ENCODE peak calls at places on chromosomes 4 and X, in seven cellular contexts. Y, G, W, M, E, J and C are unnamed samples.
A peak's percentile ranks its signal among the peaks of the same experiment; 100 is the strongest.

GRCh38 chrX:55709735-55710134 is 7.8 kb upstream of the RRAGB start:
- DNase-seq in E (no peak), J (no peak), G (no peak), W (no peak), Y (no peak), M (no peak), C (no peak)

GRCh38 chr4:128571747-128572146 is 237.8 kb upstream of the JADE1 start:
- DNase-seq in Y (no peak), W (no peak), M (no peak), G (no peak), J (no peak), E (peak; percentile 17), C (no peak)

GRCh38 chrX:147911192-147912022 is at the start of gene FMR1:
- DNase-seq in W (peak; percentile 95), Y (peak; percentile 98), G (peak; percentile 74), E (peak; percentile 95), M (peak; percentile 95), J (peak; percentile 97), C (no peak)

GRCh38 chr4:180106122-180106521 is 2137.1 kb upstream of the TENM3 start:
- DNase-seq in G (no peak), Y (no peak), M (no peak), W (no peak), J (no peak), E (no peak), C (no peak)

GRCh38 chrX:123803331-123803983 is 56.4 kb upstream of the XIAP start:
- DNase-seq in Y (peak; percentile 72), W (no peak), J (no peak), G (peak; percentile 43), E (no peak), M (peak; percentile 46), C (no peak)

GRCh38 chr4:1797298-1797860 is 4.3 kb downstream of the FGFR3 start:
- DNase-seq in W (no peak), M (no peak), E (no peak), J (peak; percentile 75), Y (no peak), G (no peak), C (no peak)

GRCh38 chr4:2353222-2354107 is 65.0 kb downstream of the ZFYVE28 start:
- DNase-seq in W (peak; percentile 46), M (peak; percentile 66), G (no peak), E (peak; percentile 6), J (peak; percentile 74), Y (no peak), C (no peak)

GRCh38 chr4:5711479-5712184 is 631 bp downstream of the EVC start:
- DNase-seq in Y (no peak), J (no peak), E (no peak), G (no peak), M (no peak), W (no peak), C (no peak)

GRCh38 chr4:69093681-69094080 is 2.6 kb upstream of the UGT2B7 start:
- DNase-seq in E (no peak), J (no peak), M (no peak), G (no peak), W (no peak), Y (no peak), C (no peak)

GRCh38 chrX:153966283-153966688 is 5.3 kb downstream of the HCFC1 start:
- DNase-seq in E (no peak), W (no peak), Y (no peak), J (no peak), M (no peak), G (no peak), C (no peak)
- TF ChIP-seq POLR2AphosphoS5 in E (no peak), W (no peak), Y (no peak), J (no peak), M (no peak), G (no peak), C (no peak)

DNA sequence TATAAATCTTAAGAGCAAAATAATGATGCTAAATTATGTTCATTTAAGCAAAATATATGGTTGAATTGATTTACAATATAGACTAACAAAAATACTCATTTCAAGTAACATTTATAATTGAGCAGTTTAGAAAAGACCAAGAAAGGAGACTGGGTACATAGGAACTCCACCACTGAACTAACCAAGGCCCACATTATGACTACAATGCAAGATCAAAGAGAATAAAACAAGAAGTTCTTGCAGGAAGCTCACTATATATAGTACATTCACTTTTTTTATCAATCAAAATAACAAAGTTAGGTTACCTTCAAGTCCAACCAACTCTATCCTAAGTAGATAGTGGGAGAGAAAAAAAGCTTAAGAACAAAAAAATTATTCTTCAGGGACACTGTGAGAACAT is 8.0 kb downstream of the CHIC2 start:
- DNase-seq in E (no peak), G (no peak), Y (no peak), J (no peak), M (no peak), W (no peak), C (no peak)
- H3K4me3 ChIP-seq in E (no peak overlapping the region), G (no peak overlapping the region), Y (no peak overlapping the region), J (no peak overlapping the region), M (no peak overlapping the region), W (no peak overlapping the region), C (no peak overlapping the region)

GRCh38 chrX:130120746-130121504 is 10.6 kb upstream of the ELF4 start:
- DNase-seq in Y (peak; percentile 75), E (peak; percentile 74), G (no peak), J (peak; percentile 95), W (peak; percentile 80), M (peak; percentile 86), C (no peak)

GRCh38 chrX:130121505-130121800 is 11.2 kb upstream of the ELF4 start:
- DNase-seq in W (no peak), G (no peak), J (no peak), M (no peak), Y (no peak), E (no peak), C (no peak)

GRCh38 chrX:130120321-130120731 is 10.0 kb upstream of the ELF4 start:
- DNase-seq in M (no peak), W (no peak), G (no peak), E (no peak), Y (no peak), J (no peak), C (no peak)

GRCh38 chrX:130124577-130124976 is 14.3 kb upstream of the ELF4 start:
- DNase-seq in G (no peak), M (no peak), E (no peak), Y (no peak), W (no peak), J (no peak), C (no peak)

DNA sequence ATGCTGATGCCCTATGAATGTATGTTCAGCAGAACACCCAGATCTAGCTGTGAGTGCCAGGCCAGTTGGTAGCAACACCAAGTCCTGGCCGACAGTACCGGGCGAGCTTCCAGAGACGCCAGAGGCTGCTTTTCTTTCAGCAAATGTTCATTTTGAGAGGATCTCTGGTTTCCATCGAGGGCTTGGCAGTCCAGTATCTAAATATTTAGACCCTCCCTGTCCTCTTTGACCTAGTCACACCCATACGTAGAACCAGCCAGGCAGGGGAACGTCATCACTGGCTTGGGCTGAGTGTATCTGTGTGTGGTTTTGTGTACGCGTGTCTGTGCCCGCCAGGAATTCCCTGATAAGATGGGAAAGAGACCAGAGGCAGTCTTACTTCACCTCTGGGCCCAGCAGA is 14.8 kb upstream of the ELF4 start:
- DNase-seq in W (peak; percentile 81), G (no peak), Y (no peak), E (peak; percentile 22), M (peak; percentile 71), J (no peak), C (no peak)
- TF ChIP-seq POLR2AphosphoS5 in W (no peak), G (no peak), Y (no peak), E (no peak), M (no peak), J (no peak), C (no peak)

GRCh38 chr4:147826288-147826646 is 94.4 kb downstream of the ARHGAP10 start:
- DNase-seq in E (no peak), G (no peak), M (no peak), Y (no peak), W (no peak), J (no peak), C (no peak)
- H3K4me3 ChIP-seq in E (no peak overlapping the region), G (no peak overlapping the region), M (no peak overlapping the region), Y (no peak overlapping the region), W (no peak overlapping the region), J (no peak overlapping the region), C (no peak overlapping the region)

DNA sequence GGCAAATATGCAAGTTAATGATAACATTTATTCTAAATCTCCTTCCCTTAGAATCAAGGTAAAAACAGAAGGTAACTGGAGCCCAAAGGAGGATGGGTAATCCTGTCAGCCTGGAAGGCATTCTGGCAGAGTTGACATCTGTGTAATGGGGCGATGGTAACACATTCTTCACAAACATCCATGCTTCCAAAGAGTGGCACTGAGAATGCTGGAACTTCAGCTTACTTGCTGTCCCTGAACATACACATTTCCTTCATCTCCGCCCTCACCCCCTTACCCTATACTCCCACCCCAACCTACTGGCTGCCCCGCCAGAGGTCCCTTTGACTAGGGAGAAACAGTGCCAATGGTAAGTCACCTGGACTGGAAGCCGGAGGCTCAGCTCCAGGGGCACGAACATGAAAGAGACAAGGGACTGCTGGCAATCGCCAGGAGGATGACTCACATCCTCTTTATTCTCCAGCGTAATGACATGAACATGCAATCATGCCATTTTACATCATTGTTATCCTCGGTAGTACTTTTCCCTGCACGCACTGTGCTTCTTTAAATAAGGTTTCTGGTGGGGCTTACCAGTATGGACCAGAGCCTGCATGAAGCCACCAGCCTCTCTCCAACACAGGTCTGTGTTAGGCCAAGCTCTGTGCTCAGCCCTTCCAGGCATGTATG is 694.2 kb upstream of the TENM3 start:
- DNase-seq in J (no peak), M (no peak), G (no peak), E (no peak), W (no peak), Y (no peak), C (no peak)
- TF ChIP-seq POLR2AphosphoS5 in J (no peak), M (no peak), G (no peak), E (no peak), W (no peak), Y (no peak), C (no peak)

DNA sequence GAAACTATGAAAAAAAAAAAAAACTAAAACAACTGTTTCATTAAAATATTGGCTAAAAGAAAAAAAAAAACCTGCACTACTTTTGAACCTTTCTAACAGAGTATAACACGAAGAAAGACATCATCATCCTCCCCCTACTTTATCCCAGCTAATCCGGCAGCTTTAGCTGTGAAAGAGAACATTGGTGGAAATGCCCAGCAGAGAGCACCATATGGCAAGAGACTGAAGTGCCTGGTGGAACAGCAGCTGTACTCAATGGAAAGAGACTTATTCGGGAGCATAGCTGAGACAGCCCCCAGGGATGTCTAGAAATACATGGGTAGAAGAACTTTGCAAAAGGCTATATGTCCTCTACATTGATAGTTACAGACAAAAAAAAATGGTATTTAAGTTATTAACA is 30.3 kb downstream of the STPG2 start:
- DNase-seq in Y (peak; percentile 10), M (no peak), W (no peak), G (no peak), J (no peak), E (no peak), C (no peak)
- H3K4me3 ChIP-seq in Y (no peak overlapping the region), M (no peak overlapping the region), W (no peak overlapping the region), G (no peak overlapping the region), J (no peak overlapping the region), E (no peak overlapping the region), C (no peak overlapping the region)